ENCODE peak calls at places on chromosomes 3 and 15, in nine cellular contexts. One of them, this sample, is unnamed.

GRCh38 chr3:127043731-127044510 is 61.0 kb downstream of the PLXNA1 start:
- DNase-seq in stimulated activated naive B cell treated with anti-CD40 and anti-IgM and Interleukin-4, amounts not matched to agents 10 μg/mL and 1 μg/mL and 100 μg/mL, for 72 hours: no peak
- DNase-seq in Peyer's patch: no peak
- DNase-seq in CD4-positive, alpha-beta T cell: no peak
- DNase-seq in sciatic nerve: peak; percentile 44
- DNase-seq in GM03348: peak; percentile 45
- DNase-seq in effector memory CD8-positive, alpha-beta T cell: no peak
- DNase-seq in activated gamma-delta T cell treated with anti-CD3 and anti-CD28 coated beads, Interleukin-2, amount 50 U/mL, for 16 hours: no peak
- DNase-seq in effector CD4-positive, alpha-beta T cell: no peak
- DNase-seq in this sample: peak; percentile 30

GRCh38 chr3:99765042-99765942 is 52.4 kb upstream of the CMSS1 start:
- DNase-seq in Peyer's patch: no peak
- DNase-seq in stimulated activated naive B cell treated with anti-CD40 and anti-IgM and Interleukin-4, amounts not matched to agents 10 μg/mL and 1 μg/mL and 100 μg/mL, for 72 hours: no peak
- DNase-seq in GM03348: peak; percentile 36
- DNase-seq in effector memory CD8-positive, alpha-beta T cell: no peak
- DNase-seq in CD4-positive, alpha-beta T cell: no peak
- DNase-seq in effector CD4-positive, alpha-beta T cell: no peak
- DNase-seq in sciatic nerve: no peak
- DNase-seq in activated gamma-delta T cell treated with anti-CD3 and anti-CD28 coated beads, Interleukin-2, amount 50 U/mL, for 16 hours: no peak
- DNase-seq in this sample: no peak

GRCh38 chr3:194913281-194913680 is 227.6 kb downstream of the FAM43A start:
- DNase-seq in Peyer's patch: no peak
- DNase-seq in effector CD4-positive, alpha-beta T cell: no peak
- DNase-seq in GM03348: no peak
- DNase-seq in activated gamma-delta T cell treated with anti-CD3 and anti-CD28 coated beads, Interleukin-2, amount 50 U/mL, for 16 hours: no peak
- DNase-seq in CD4-positive, alpha-beta T cell: no peak
- DNase-seq in sciatic nerve: no peak
- DNase-seq in effector memory CD8-positive, alpha-beta T cell: no peak
- DNase-seq in stimulated activated naive B cell treated with anti-CD40 and anti-IgM and Interleukin-4, amounts not matched to agents 10 μg/mL and 1 μg/mL and 100 μg/mL, for 72 hours: no peak
- DNase-seq in this sample: no peak

GRCh38 chr3:38039101-38039898 is at the start of gene DLEC1:
- DNase-seq in GM03348: peak; percentile 37
- DNase-seq in activated gamma-delta T cell treated with anti-CD3 and anti-CD28 coated beads, Interleukin-2, amount 50 U/mL, for 16 hours: peak; percentile 74
- DNase-seq in stimulated activated naive B cell treated with anti-CD40 and anti-IgM and Interleukin-4, amounts not matched to agents 10 μg/mL and 1 μg/mL and 100 μg/mL, for 72 hours: peak; percentile 72
- DNase-seq in effector CD4-positive, alpha-beta T cell: peak; percentile 77
- DNase-seq in Peyer's patch: peak; percentile 95
- DNase-seq in CD4-positive, alpha-beta T cell: peak; percentile 72
- DNase-seq in effector memory CD8-positive, alpha-beta T cell: peak; percentile 82
- DNase-seq in sciatic nerve: peak; percentile 84
- DNase-seq in this sample: peak; percentile 93

GRCh38 chr15:68279779-68280745 is 2.5 kb downstream of the FEM1B start:
- DNase-seq in effector CD4-positive, alpha-beta T cell: no peak
- DNase-seq in CD4-positive, alpha-beta T cell: no peak
- DNase-seq in sciatic nerve: no peak
- DNase-seq in GM03348: no peak
- DNase-seq in Peyer's patch: peak; percentile 62
- DNase-seq in effector memory CD8-positive, alpha-beta T cell: no peak
- DNase-seq in activated gamma-delta T cell treated with anti-CD3 and anti-CD28 coated beads, Interleukin-2, amount 50 U/mL, for 16 hours: no peak
- DNase-seq in stimulated activated naive B cell treated with anti-CD40 and anti-IgM and Interleukin-4, amounts not matched to agents 10 μg/mL and 1 μg/mL and 100 μg/mL, for 72 hours: no peak
- DNase-seq in this sample: no peak

GRCh38 chr15:48928877-48929538 is 34.7 kb downstream of the SHC4 start:
- DNase-seq in sciatic nerve: no peak
- DNase-seq in stimulated activated naive B cell treated with anti-CD40 and anti-IgM and Interleukin-4, amounts not matched to agents 10 μg/mL and 1 μg/mL and 100 μg/mL, for 72 hours: no peak
- DNase-seq in effector memory CD8-positive, alpha-beta T cell: no peak
- DNase-seq in effector CD4-positive, alpha-beta T cell: no peak
- DNase-seq in CD4-positive, alpha-beta T cell: no peak
- DNase-seq in GM03348: no peak
- DNase-seq in activated gamma-delta T cell treated with anti-CD3 and anti-CD28 coated beads, Interleukin-2, amount 50 U/mL, for 16 hours: no peak
- DNase-seq in Peyer's patch: no peak
- DNase-seq in this sample: no peak

GRCh38 chr3:184737641-184738518 is 26.0 kb upstream of the MAGEF1 start:
- DNase-seq in CD4-positive, alpha-beta T cell: no peak
- DNase-seq in GM03348: peak; percentile 82
- DNase-seq in effector CD4-positive, alpha-beta T cell: no peak
- DNase-seq in Peyer's patch: peak; percentile 47
- DNase-seq in effector memory CD8-positive, alpha-beta T cell: no peak
- DNase-seq in activated gamma-delta T cell treated with anti-CD3 and anti-CD28 coated beads, Interleukin-2, amount 50 U/mL, for 16 hours: no peak
- DNase-seq in stimulated activated naive B cell treated with anti-CD40 and anti-IgM and Interleukin-4, amounts not matched to agents 10 μg/mL and 1 μg/mL and 100 μg/mL, for 72 hours: no peak
- DNase-seq in sciatic nerve: peak; percentile 43
- DNase-seq in this sample: peak; percentile 75

GRCh38 chr15:70488002-70488605 is 275.3 kb downstream of the UACA start:
- DNase-seq in CD4-positive, alpha-beta T cell: peak; percentile 67
- DNase-seq in stimulated activated naive B cell treated with anti-CD40 and anti-IgM and Interleukin-4, amounts not matched to agents 10 μg/mL and 1 μg/mL and 100 μg/mL, for 72 hours: peak; percentile 51
- DNase-seq in GM03348: peak; percentile 84
- DNase-seq in activated gamma-delta T cell treated with anti-CD3 and anti-CD28 coated beads, Interleukin-2, amount 50 U/mL, for 16 hours: peak; percentile 59
- DNase-seq in effector memory CD8-positive, alpha-beta T cell: peak; percentile 67
- DNase-seq in sciatic nerve: peak; percentile 88
- DNase-seq in effector CD4-positive, alpha-beta T cell: peak; percentile 59
- DNase-seq in Peyer's patch: peak; percentile 90
- DNase-seq in this sample: peak; percentile 89

GRCh38 chr15:40330368-40330836 is 6.9 kb downstream of the INAFM2 start:
- DNase-seq in Peyer's patch: peak; percentile 58
- DNase-seq in GM03348: peak; percentile 45
- DNase-seq in stimulated activated naive B cell treated with anti-CD40 and anti-IgM and Interleukin-4, amounts not matched to agents 10 μg/mL and 1 μg/mL and 100 μg/mL, for 72 hours: no peak
- DNase-seq in effector CD4-positive, alpha-beta T cell: no peak
- DNase-seq in effector memory CD8-positive, alpha-beta T cell: no peak
- DNase-seq in activated gamma-delta T cell treated with anti-CD3 and anti-CD28 coated beads, Interleukin-2, amount 50 U/mL, for 16 hours: no peak
- DNase-seq in sciatic nerve: no peak
- DNase-seq in CD4-positive, alpha-beta T cell: no peak
- DNase-seq in this sample: peak; percentile 38

GRCh38 chr15:88701561-88702095 is 62.8 kb downstream of the ISG20 start:
- DNase-seq in effector memory CD8-positive, alpha-beta T cell: peak; percentile 23
- DNase-seq in stimulated activated naive B cell treated with anti-CD40 and anti-IgM and Interleukin-4, amounts not matched to agents 10 μg/mL and 1 μg/mL and 100 μg/mL, for 72 hours: no peak
- DNase-seq in GM03348: no peak
- DNase-seq in Peyer's patch: peak; percentile 68
- DNase-seq in CD4-positive, alpha-beta T cell: peak; percentile 7
- DNase-seq in activated gamma-delta T cell treated with anti-CD3 and anti-CD28 coated beads, Interleukin-2, amount 50 U/mL, for 16 hours: no peak
- DNase-seq in effector CD4-positive, alpha-beta T cell: peak; percentile 10
- DNase-seq in sciatic nerve: no peak
- DNase-seq in this sample: peak; percentile 11

GRCh38 chr15:88890495-88890894 is 4.8 kb downstream of the HAPLN3 start:
- DNase-seq in Peyer's patch: no peak
- DNase-seq in CD4-positive, alpha-beta T cell: no peak
- DNase-seq in activated gamma-delta T cell treated with anti-CD3 and anti-CD28 coated beads, Interleukin-2, amount 50 U/mL, for 16 hours: no peak
- DNase-seq in effector memory CD8-positive, alpha-beta T cell: no peak
- DNase-seq in GM03348: no peak
- DNase-seq in sciatic nerve: no peak
- DNase-seq in effector CD4-positive, alpha-beta T cell: no peak
- DNase-seq in stimulated activated naive B cell treated with anti-CD40 and anti-IgM and Interleukin-4, amounts not matched to agents 10 μg/mL and 1 μg/mL and 100 μg/mL, for 72 hours: no peak
- DNase-seq in this sample: no peak

GRCh38 chr3:111073186-111073585 is 1.6 kb downstream of the NECTIN3 start:
- DNase-seq in CD4-positive, alpha-beta T cell: no peak
- DNase-seq in effector CD4-positive, alpha-beta T cell: no peak
- DNase-seq in effector memory CD8-positive, alpha-beta T cell: no peak
- DNase-seq in Peyer's patch: no peak
- DNase-seq in GM03348: peak; percentile 22
- DNase-seq in activated gamma-delta T cell treated with anti-CD3 and anti-CD28 coated beads, Interleukin-2, amount 50 U/mL, for 16 hours: no peak
- DNase-seq in sciatic nerve: no peak
- DNase-seq in stimulated activated naive B cell treated with anti-CD40 and anti-IgM and Interleukin-4, amounts not matched to agents 10 μg/mL and 1 μg/mL and 100 μg/mL, for 72 hours: no peak
- DNase-seq in this sample: no peak

GRCh38 chr3:100395674-100396073 is 5.2 kb downstream of the TOMM70 start:
- DNase-seq in effector memory CD8-positive, alpha-beta T cell: no peak
- DNase-seq in Peyer's patch: no peak
- DNase-seq in GM03348: no peak
- DNase-seq in CD4-positive, alpha-beta T cell: no peak
- DNase-seq in sciatic nerve: no peak
- DNase-seq in stimulated activated naive B cell treated with anti-CD40 and anti-IgM and Interleukin-4, amounts not matched to agents 10 μg/mL and 1 μg/mL and 100 μg/mL, for 72 hours: no peak
- DNase-seq in activated gamma-delta T cell treated with anti-CD3 and anti-CD28 coated beads, Interleukin-2, amount 50 U/mL, for 16 hours: no peak
- DNase-seq in effector CD4-positive, alpha-beta T cell: no peak
- DNase-seq in this sample: no peak

GRCh38 chr15:91865486-91865885 is 12.0 kb downstream of the SLCO3A1 start:
- DNase-seq in activated gamma-delta T cell treated with anti-CD3 and anti-CD28 coated beads, Interleukin-2, amount 50 U/mL, for 16 hours: no peak
- DNase-seq in Peyer's patch: no peak
- DNase-seq in effector CD4-positive, alpha-beta T cell: no peak
- DNase-seq in CD4-positive, alpha-beta T cell: no peak
- DNase-seq in stimulated activated naive B cell treated with anti-CD40 and anti-IgM and Interleukin-4, amounts not matched to agents 10 μg/mL and 1 μg/mL and 100 μg/mL, for 72 hours: no peak
- DNase-seq in GM03348: no peak
- DNase-seq in sciatic nerve: no peak
- DNase-seq in effector memory CD8-positive, alpha-beta T cell: no peak
- DNase-seq in this sample: no peak